ENCODE peak calls at places on chromosomes 1 and 21, in ten cellular contexts. One of them, this sample, is unnamed.

GRCh38 chr1:88736633-88737248 is 52.7 kb downstream of the PKN2 start:
- DNase-seq in A549: peak
- DNase-seq in IMR-90: peak
- DNase-seq in tibial nerve: no peak
- DNase-seq in sigmoid colon: no peak
- DNase-seq in adrenal gland: no peak
- DNase-seq in K562: peak
- DNase-seq in stomach: no peak
- DNase-seq in spleen: no peak
- DNase-seq in prostate gland: no peak
- DNase-seq in this sample: peak

GRCh38 chr21:41561701-41562100 is 53.7 kb upstream of the TMPRSS2 start:
- DNase-seq in A549: no peak
- DNase-seq in spleen: no peak
- DNase-seq in adrenal gland: no peak
- DNase-seq in K562: no peak
- DNase-seq in IMR-90: no peak
- DNase-seq in stomach: no peak
- DNase-seq in prostate gland: no peak
- DNase-seq in tibial nerve: no peak
- DNase-seq in sigmoid colon: no peak
- DNase-seq in this sample: no peak

GRCh38 chr1:33256335-33256700 is at the start of gene ZNF362:
- DNase-seq in adrenal gland: peak
- DNase-seq in prostate gland: peak
- DNase-seq in IMR-90: peak
- DNase-seq in stomach: peak
- DNase-seq in A549: peak
- DNase-seq in sigmoid colon: no peak
- DNase-seq in tibial nerve: no peak
- DNase-seq in K562: peak
- DNase-seq in spleen: peak
- DNase-seq in this sample: peak

GRCh38 chr1:67528141-67528540 is 97.9 kb upstream of the SERBP1 start:
- DNase-seq in IMR-90: no peak
- DNase-seq in A549: no peak
- DNase-seq in prostate gland: no peak
- DNase-seq in K562: no peak
- DNase-seq in tibial nerve: no peak
- DNase-seq in sigmoid colon: no peak
- DNase-seq in spleen: no peak
- DNase-seq in adrenal gland: no peak
- DNase-seq in stomach: no peak
- DNase-seq in this sample: no peak

GRCh38 chr1:45016090-45016697 is 4.1 kb downstream of the UROD start:
- DNase-seq in adrenal gland: peak
- DNase-seq in stomach: no peak
- DNase-seq in IMR-90: no peak
- DNase-seq in spleen: no peak
- DNase-seq in A549: no peak
- DNase-seq in prostate gland: no peak
- DNase-seq in tibial nerve: no peak
- DNase-seq in sigmoid colon: no peak
- DNase-seq in K562: no peak
- DNase-seq in this sample: no peak

GRCh38 chr1:245092638-245092976 is 62.2 kb upstream of the KIF26B start:
- DNase-seq in prostate gland: no peak
- DNase-seq in adrenal gland: no peak
- DNase-seq in IMR-90: no peak
- DNase-seq in sigmoid colon: no peak
- DNase-seq in spleen: no peak
- DNase-seq in stomach: no peak
- DNase-seq in A549: no peak
- DNase-seq in tibial nerve: no peak
- DNase-seq in K562: no peak
- DNase-seq in this sample: no peak

GRCh38 chr1:157992031-157992568 is 1.3 kb upstream of the KIRREL1 start:
- DNase-seq in tibial nerve: peak
- DNase-seq in stomach: peak
- DNase-seq in sigmoid colon: peak
- DNase-seq in spleen: no peak
- DNase-seq in K562: peak
- DNase-seq in IMR-90: peak
- DNase-seq in A549: peak
- DNase-seq in prostate gland: peak
- DNase-seq in adrenal gland: peak
- DNase-seq in this sample: peak

GRCh38 chr1:46735708-46736324 is 16.9 kb upstream of the EFCAB14 start:
- DNase-seq in prostate gland: no peak
- DNase-seq in IMR-90: peak
- DNase-seq in spleen: no peak
- DNase-seq in sigmoid colon: no peak
- DNase-seq in A549: no peak
- DNase-seq in adrenal gland: peak
- DNase-seq in K562: peak
- DNase-seq in stomach: no peak
- DNase-seq in tibial nerve: no peak
- DNase-seq in this sample: peak

GRCh38 chr1:39852214-39852791 is 31.0 kb downstream of the TRIT1 start:
- DNase-seq in A549: no peak
- DNase-seq in K562: no peak
- DNase-seq in prostate gland: peak
- DNase-seq in sigmoid colon: no peak
- DNase-seq in spleen: no peak
- DNase-seq in adrenal gland: no peak
- DNase-seq in IMR-90: peak
- DNase-seq in stomach: no peak
- DNase-seq in tibial nerve: no peak
- DNase-seq in this sample: peak

GRCh38 chr1:62139410-62139809 is 55.2 kb upstream of the L1TD1 start:
- DNase-seq in IMR-90: no peak
- DNase-seq in prostate gland: no peak
- DNase-seq in sigmoid colon: no peak
- DNase-seq in A549: no peak
- DNase-seq in spleen: no peak
- DNase-seq in tibial nerve: no peak
- DNase-seq in K562: no peak
- DNase-seq in stomach: no peak
- DNase-seq in adrenal gland: no peak
- DNase-seq in this sample: no peak

GRCh38 chr1:62138029-62138428 is 56.6 kb upstream of the L1TD1 start:
- DNase-seq in IMR-90: no peak
- DNase-seq in tibial nerve: no peak
- DNase-seq in prostate gland: no peak
- DNase-seq in A549: no peak
- DNase-seq in sigmoid colon: no peak
- DNase-seq in stomach: no peak
- DNase-seq in spleen: no peak
- DNase-seq in K562: no peak
- DNase-seq in adrenal gland: no peak
- DNase-seq in this sample: no peak

GRCh38 chr1:62140666-62141065 is 54.0 kb upstream of the L1TD1 start:
- DNase-seq in adrenal gland: no peak
- DNase-seq in spleen: no peak
- DNase-seq in prostate gland: no peak
- DNase-seq in tibial nerve: no peak
- DNase-seq in A549: no peak
- DNase-seq in IMR-90: no peak
- DNase-seq in sigmoid colon: no peak
- DNase-seq in stomach: no peak
- DNase-seq in K562: no peak
- DNase-seq in this sample: no peak

GRCh38 chr1:62144238-62144831 is 50.3 kb upstream of the L1TD1 start:
- DNase-seq in tibial nerve: peak
- DNase-seq in A549: peak
- DNase-seq in sigmoid colon: no peak
- DNase-seq in K562: peak
- DNase-seq in IMR-90: peak
- DNase-seq in spleen: no peak
- DNase-seq in prostate gland: peak
- DNase-seq in adrenal gland: peak
- DNase-seq in stomach: no peak
- DNase-seq in this sample: peak

GRCh38 chr1:62142550-62142949 is 52.1 kb upstream of the L1TD1 start:
- DNase-seq in adrenal gland: no peak
- DNase-seq in A549: no peak
- DNase-seq in stomach: no peak
- DNase-seq in sigmoid colon: no peak
- DNase-seq in K562: no peak
- DNase-seq in prostate gland: no peak
- DNase-seq in IMR-90: no peak
- DNase-seq in spleen: no peak
- DNase-seq in tibial nerve: no peak
- DNase-seq in this sample: no peak
- TF ChIP-seq POLR2A in adrenal gland: no peak
- TF ChIP-seq POLR2A in A549: no peak
- TF ChIP-seq POLR2A in stomach: no peak
- TF ChIP-seq POLR2A in sigmoid colon: no peak
- TF ChIP-seq POLR2A in K562: no peak
- TF ChIP-seq POLR2A in prostate gland: no peak
- TF ChIP-seq POLR2A in IMR-90: no peak
- TF ChIP-seq POLR2A in spleen: no peak
- TF ChIP-seq POLR2A in tibial nerve: no peak
- TF ChIP-seq POLR2A in this sample: no peak

DNA sequence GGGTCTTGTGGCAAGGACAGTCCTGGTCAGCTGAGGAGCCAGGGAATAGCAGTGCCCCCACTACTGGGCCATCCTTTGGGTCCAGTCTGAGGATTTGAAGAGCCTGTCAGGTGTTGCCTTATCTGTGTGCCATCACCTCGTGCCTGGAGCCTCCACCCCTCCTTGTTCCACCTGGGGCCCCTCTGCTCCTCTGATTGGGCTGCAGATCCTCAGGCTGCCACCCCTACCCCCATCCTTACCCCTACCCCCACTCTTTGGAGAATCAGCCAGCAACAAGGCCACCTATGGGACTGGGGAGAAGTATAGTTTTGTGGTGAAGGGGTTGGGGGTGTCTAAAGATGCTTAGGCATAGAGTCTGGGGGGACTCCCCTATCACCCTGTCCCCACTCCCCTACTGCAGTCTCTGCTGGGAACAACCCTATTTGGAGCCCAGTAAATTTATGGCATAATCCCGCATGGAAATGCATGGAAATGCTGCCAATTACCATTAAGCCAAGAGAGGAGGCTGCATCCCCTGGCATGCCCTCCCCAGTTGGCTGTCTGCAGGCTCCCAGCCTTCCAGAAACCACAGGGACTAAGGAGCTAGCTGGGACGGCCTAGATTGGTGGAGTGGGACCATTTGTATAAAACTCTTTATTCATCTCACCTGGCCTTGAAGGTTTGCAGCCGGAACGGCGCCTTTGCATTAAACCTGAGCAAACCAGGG is 142.7 kb upstream of the CSF3R start:
- DNase-seq in adrenal gland: no peak
- DNase-seq in IMR-90: no peak
- DNase-seq in prostate gland: no peak
- DNase-seq in sigmoid colon: no peak
- DNase-seq in stomach: no peak
- DNase-seq in K562: no peak
- DNase-seq in tibial nerve: no peak
- DNase-seq in spleen: no peak
- DNase-seq in A549: no peak
- DNase-seq in this sample: no peak
- TF ChIP-seq CTCF in adrenal gland: no peak
- TF ChIP-seq CTCF in IMR-90: no peak
- TF ChIP-seq CTCF in prostate gland: no peak
- TF ChIP-seq CTCF in sigmoid colon: no peak
- TF ChIP-seq CTCF in stomach: no peak
- TF ChIP-seq CTCF in K562: no peak
- TF ChIP-seq CTCF in tibial nerve: no peak
- TF ChIP-seq CTCF in spleen: no peak
- TF ChIP-seq CTCF in A549: no peak
- TF ChIP-seq CTCF in this sample: no peak

GRCh38 chr1:21472861-21473260 is 32.9 kb downstream of the NBPF3 start:
- DNase-seq in spleen: no peak
- DNase-seq in sigmoid colon: no peak
- DNase-seq in adrenal gland: no peak
- DNase-seq in stomach: no peak
- DNase-seq in tibial nerve: no peak
- DNase-seq in prostate gland: no peak
- DNase-seq in A549: no peak
- DNase-seq in K562: no peak
- DNase-seq in IMR-90: no peak
- DNase-seq in this sample: no peak
- TF ChIP-seq POLR2A in spleen: no peak
- TF ChIP-seq POLR2A in sigmoid colon: no peak
- TF ChIP-seq POLR2A in adrenal gland: no peak
- TF ChIP-seq POLR2A in stomach: no peak
- TF ChIP-seq POLR2A in tibial nerve: no peak
- TF ChIP-seq POLR2A in prostate gland: no peak
- TF ChIP-seq POLR2A in A549: no peak
- TF ChIP-seq POLR2A in K562: no peak
- TF ChIP-seq POLR2A in IMR-90: no peak
- TF ChIP-seq POLR2A in this sample: no peak

GRCh38 chr1:34896612-34897011 is 32.8 kb downstream of the DLGAP3 start:
- DNase-seq in tibial nerve: no peak
- DNase-seq in K562: no peak
- DNase-seq in A549: no peak
- DNase-seq in IMR-90: no peak
- DNase-seq in stomach: no peak
- DNase-seq in prostate gland: no peak
- DNase-seq in spleen: no peak
- DNase-seq in adrenal gland: no peak
- DNase-seq in sigmoid colon: no peak
- DNase-seq in this sample: no peak
- TF ChIP-seq CTCF in tibial nerve: no peak
- TF ChIP-seq CTCF in K562: no peak
- TF ChIP-seq CTCF in A549: no peak
- TF ChIP-seq CTCF in IMR-90: peak
- TF ChIP-seq CTCF in stomach: no peak
- TF ChIP-seq CTCF in prostate gland: no peak
- TF ChIP-seq CTCF in spleen: no peak
- TF ChIP-seq CTCF in adrenal gland: no peak
- TF ChIP-seq CTCF in sigmoid colon: no peak
- TF ChIP-seq CTCF in this sample: no peak

DNA sequence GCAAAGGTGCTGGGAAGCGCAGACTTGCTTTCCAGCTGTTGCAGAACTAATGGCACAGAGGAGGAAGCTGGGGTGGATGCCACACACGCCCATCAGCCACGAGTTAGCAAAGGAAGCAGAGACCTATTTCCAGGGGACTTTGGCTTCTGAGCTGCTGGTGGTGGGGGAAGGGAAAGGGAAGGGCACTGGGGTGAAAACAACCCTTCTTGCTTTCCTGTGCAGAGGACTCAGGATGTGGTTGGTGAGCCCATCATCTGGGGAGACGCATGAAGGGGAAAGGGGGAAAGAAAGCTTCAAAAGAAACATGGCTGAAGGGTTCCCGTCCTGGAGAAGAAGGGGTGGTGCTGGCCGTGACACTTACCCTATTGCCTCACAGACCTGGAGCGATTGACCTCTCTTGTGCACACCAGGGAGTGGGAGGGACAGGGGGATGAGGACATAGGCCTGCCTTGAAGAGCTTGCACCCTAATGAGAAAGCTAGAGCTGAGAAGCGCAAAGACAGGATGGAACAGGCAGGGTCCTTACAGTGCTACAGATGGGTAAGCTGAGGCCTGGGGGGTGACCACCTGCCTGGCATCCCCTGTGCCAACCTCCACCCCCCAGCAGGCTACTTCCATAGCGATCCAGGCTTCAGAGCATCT is 140.8 kb upstream of the RAB4A start:
- DNase-seq in A549: no peak
- DNase-seq in sigmoid colon: peak
- DNase-seq in tibial nerve: peak
- DNase-seq in adrenal gland: no peak
- DNase-seq in spleen: no peak
- DNase-seq in prostate gland: no peak
- DNase-seq in stomach: peak
- DNase-seq in IMR-90: no peak
- DNase-seq in K562: no peak
- DNase-seq in this sample: peak
- TF ChIP-seq POLR2A in A549: no peak
- TF ChIP-seq POLR2A in sigmoid colon: no peak
- TF ChIP-seq POLR2A in tibial nerve: no peak
- TF ChIP-seq POLR2A in adrenal gland: no peak
- TF ChIP-seq POLR2A in spleen: no peak
- TF ChIP-seq POLR2A in prostate gland: no peak
- TF ChIP-seq POLR2A in stomach: no peak
- TF ChIP-seq POLR2A in IMR-90: no peak
- TF ChIP-seq POLR2A in K562: no peak
- TF ChIP-seq POLR2A in this sample: no peak

This sample was measured in NB4.